ENCODE peak calls at places on chromosome 3, in five cellular contexts. J is body of pancreas, M is hepatocyte, Q is stomach, R is adrenal gland. W is an unnamed sample.

GRCh38 chr3:175288616-175289015 is 429.5 kb downstream of the NAALADL2 start:
- DNase-seq in M (no peak), R (no peak), Q (no peak), J (no peak), W (no peak)

GRCh38 chr3:143063018-143063417 is 56.6 kb upstream of the CHST2 start:
- DNase-seq in M (no peak), J (no peak), Q (no peak), R (no peak), W (no peak)

GRCh38 chr3:45417949-45418847 is 29.8 kb downstream of the LARS2 start:
- DNase-seq in R (no peak), J (no peak), Q (peak), M (no peak), W (no peak)

GRCh38 chr3:112111785-112112402 is 21.2 kb downstream of the GCSAM start:
- DNase-seq in M (peak), R (peak), J (peak), Q (peak), W (peak)

GRCh38 chr3:164533275-164533674 is 545.0 kb downstream of the SI start:
- DNase-seq in R (no peak), Q (no peak), J (no peak), M (no peak), W (no peak)

GRCh38 chr3:42743204-42743995 is 29.7 kb downstream of the CCDC13 start:
- DNase-seq in J (no peak), M (no peak), R (no peak), Q (no peak), W (no peak)

GRCh38 chr3:59713971-59714370 is 664.1 kb upstream of the CFAP20DC start:
- DNase-seq in M (no peak), R (no peak), Q (no peak), J (no peak), W (no peak)

GRCh38 chr3:69250014-69250413 is 127.6 kb upstream of the LMOD3 start:
- DNase-seq in M (peak), J (peak), R (peak), Q (peak), W (no peak)

GRCh38 chr3:188855690-188856089 is 316.1 kb upstream of the TPRG1 start:
- DNase-seq in M (no peak), R (no peak), Q (no peak), J (no peak), W (no peak)

GRCh38 chr3:188854395-188855149 is 317.2 kb upstream of the TPRG1 start:
- DNase-seq in R (no peak), M (no peak), Q (no peak), J (no peak), W (no peak)

GRCh38 chr3:188848947-188849346 is 322.8 kb upstream of the TPRG1 start:
- DNase-seq in R (no peak), J (no peak), M (no peak), Q (no peak), W (no peak)

DNA sequence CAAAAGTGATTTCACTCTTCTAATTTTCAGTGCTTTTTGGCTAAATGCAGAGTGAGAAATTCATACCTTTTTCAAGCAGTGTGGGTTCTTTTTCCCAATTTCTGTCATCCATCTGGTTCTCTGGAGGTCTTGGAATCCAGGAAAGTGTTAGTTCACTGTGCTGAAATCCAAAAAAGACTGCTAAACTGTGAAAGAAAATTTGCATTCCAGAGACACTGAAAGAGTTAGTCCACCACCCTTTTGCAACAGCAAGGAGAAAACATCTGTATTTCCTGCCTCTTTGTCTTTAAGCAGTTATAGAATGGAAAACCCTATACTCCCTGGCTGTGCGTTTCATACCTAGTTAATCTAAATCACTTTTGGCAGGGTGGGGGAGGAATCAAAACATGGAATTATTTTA is 317.9 kb upstream of the TPRG1 start:
- DNase-seq in J (no peak), R (no peak), M (no peak), Q (no peak), W (no peak)
- H3K27ac ChIP-seq in J (no peak), R (peak), M (peak), Q (no peak), W (no peak)

DNA sequence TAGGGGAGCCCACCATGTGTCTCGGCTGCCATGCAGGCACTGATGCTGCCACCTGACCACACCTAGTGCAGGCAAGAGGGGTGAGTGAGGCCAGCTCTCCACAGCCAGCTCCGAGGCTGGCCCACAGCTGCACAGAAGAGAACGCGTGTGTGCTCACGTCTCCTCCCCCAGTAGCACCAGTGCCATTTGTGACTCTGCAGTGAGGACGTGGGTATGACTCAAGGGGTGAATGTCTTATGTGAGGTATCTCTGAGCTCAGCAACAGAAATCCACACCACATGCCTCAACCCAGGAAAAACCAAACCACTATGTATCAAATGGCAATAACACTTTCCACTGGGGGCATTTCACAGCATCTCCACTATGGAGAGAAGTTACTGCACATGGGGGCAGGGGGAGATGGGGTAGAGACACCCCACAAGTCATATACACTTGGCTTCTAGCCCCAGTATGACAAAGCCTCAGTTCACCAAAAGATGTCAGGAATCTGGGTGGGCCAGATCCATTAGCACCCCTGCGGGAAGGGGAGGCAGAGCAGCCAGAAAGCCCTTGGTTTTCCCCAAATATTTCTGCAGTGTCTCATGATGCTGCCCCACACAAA is 87.6 kb downstream of the LRIG1 start:
- DNase-seq in J (no peak), R (no peak), Q (peak), M (no peak), W (no peak)
- TF ChIP-seq CTCF in J (no peak), R (no peak), Q (no peak), M (no peak), W (no peak)

DNA sequence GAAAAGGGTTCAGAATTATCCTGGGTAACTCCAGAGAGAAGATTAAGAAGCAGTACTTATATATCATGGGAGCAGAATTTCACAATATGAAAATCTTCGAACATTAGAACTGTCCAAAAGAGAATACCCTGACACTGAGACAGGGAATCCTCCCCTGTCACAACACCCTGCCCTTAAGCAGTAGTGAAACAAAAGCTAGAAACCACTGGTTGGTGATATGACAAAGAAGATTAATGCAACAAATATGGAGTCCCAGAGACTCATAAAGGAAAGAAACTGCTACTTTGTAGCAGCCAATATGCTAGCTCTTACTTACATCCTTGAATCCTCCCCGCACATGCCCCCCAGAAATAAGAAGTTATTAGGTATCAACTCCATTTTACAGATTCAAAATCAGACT is 18.5 kb downstream of the MIX23 start:
- DNase-seq in R (no peak), Q (no peak), M (no peak), J (no peak), W (no peak)
- H3K27ac ChIP-seq in R (peak), Q (peak), M (peak), J (peak), W (no peak)

DNA sequence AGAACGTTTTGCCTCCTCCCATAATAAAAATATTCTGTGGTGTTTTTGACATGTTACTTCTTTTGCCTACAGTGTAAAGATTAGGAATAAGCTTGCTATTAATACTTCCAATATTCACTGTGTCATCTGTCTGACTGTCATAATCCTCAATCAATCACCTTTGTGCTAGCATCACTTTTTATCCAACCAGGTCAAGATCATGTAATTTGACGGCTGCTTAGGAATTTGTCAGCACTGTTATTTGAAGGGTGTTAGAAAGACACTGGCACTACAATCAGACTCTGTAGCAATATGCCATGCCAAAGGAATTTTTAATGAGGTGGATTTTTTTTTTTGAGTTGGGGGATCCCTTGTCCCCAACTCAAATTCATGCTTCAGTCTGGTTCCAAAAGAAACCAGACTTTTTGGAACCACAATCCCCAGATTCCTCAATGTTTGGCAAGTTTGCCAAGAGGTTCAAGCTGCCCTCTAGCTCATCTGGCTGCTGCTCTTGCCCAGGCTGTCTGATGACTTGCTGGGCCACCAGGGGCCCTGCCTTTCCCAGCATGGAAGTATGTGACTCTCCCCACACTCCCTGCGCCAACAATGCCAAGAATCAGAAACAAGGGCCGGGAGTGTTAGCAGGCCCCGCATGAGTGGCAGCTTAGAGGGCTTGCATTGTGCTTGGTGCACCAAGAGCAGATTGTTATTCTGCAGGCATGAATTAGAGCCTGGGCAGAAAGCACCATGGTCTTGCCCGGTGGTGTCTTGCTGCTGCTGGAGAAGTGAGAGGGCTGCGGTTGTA is 58.6 kb upstream of the TSC22D2 start:
- DNase-seq in M (no peak), Q (no peak), R (no peak), J (no peak), W (peak)
- TF ChIP-seq CTCF in M (no peak), Q (no peak), R (no peak), J (no peak), W (no peak)

DNA sequence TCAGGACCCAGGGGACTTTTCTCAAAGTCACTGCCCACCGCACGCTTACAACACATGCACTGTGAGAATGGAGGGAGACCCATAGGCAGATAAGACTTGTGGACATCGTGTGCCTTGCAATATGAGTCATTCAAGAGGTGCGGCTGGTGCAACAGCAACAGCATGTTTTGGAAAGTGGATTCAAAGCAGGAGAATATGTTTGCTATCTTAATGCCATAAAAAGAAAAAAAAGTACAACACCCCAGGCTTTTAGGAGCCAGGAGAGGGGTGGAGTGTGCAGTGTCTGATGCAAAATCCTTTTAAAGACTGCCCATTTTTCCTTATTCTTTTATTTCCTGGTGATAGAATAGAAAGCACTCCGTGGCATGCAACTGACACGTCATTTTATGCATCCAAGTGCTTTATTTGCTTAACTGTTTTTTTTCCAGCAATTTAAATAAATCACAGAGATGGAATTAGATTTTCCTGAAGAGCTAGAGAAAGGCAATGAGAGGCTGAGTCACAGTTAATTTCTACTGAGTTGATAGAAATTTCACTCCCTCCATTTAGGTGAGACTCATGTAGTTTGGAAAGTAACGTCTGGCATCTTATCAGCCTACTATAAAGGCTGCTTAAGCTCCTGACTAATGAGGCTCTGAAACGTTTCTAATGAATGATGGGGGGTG is 96.3 kb downstream of the NSUN3 start:
- DNase-seq in J (no peak), Q (no peak), M (peak), R (no peak), W (no peak)
- H3K27ac ChIP-seq in J (no peak), Q (no peak), M (peak), R (no peak), W (no peak)

GRCh38 chr3:137787520-137787919 is 23.4 kb downstream of the SOX14 start:
- DNase-seq in Q (no peak), R (no peak), J (no peak), M (no peak), W (no peak)

GRCh38 chr3:137796993-137797392 is 32.9 kb downstream of the SOX14 start:
- DNase-seq in M (no peak), Q (no peak), R (no peak), J (no peak), W (no peak)

DNA sequence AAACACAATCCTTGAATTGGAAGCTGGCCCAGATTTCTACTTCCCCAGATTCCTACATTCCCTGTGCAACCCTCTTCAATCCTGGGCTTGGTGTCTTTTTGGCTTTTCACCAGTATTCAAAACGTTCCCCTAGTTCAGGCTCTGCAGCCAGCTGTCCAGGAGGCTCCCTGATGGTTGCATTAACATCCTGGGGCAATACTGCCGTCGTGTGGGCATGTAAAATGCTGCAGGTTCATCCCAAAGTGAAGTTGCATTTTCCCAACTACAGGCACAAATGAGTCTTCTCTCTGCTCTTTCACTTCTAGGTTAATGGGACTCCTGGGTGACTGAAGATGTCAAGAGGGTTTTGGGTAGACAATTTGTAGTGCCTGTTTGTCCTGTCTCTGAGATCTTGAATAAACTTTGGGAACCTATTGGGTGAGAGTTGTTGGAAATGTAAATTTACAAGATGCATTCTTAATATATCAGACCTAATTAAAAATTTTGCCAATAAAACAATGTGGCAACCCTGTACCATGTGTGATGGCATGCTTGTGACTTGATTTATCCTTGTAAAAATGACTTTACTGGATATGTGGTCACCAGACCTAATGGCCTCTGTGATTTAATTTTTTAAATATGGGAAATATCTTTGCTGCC is 28.6 kb downstream of the SOX14 start:
- DNase-seq in M (peak), R (no peak), J (peak), Q (no peak), W (peak)
- TF ChIP-seq CTCF in M (peak), R (peak), J (peak), Q (peak), W (peak)

DNA sequence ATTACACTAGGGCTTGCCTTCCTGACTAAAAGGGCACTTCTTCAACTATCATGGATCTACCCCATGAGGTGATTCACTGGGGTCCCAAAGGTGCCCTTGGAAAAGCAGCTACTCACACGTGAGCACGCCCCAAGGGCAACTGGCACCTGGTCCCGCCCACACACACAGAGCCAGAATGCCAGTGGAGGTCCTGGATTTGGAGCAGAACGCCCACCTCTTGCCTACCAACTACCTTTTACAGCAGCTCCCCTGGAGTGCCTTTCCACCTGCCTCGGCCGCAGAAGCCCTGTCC is 1.8 kb upstream of the CTDSPL start:
- DNase-seq in R (no peak), M (no peak), Q (no peak), J (no peak), W (no peak)
- H3K27ac ChIP-seq in R (peak), M (peak), Q (peak), J (peak), W (peak)

DNA sequence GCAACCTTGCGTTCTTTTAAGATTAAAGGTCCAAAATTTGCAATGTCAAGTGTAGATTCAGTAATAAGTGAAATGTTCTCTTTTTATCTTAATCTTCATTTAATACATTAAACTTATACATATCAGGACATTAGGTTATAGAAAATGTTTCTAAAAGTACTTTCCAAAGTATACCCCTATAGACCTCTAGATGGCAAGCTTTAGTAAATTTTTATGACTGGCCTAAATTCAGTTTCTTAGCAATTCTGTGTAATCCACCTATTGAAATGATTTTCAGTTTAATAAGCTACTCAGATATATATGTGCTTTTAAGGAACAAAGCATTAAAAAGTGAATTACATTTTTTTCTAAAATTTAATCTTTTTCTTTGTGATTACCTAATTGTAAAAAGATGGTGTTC is 342.2 kb downstream of the GBE1 start:
- DNase-seq in J (no peak), M (peak), R (no peak), Q (no peak), W (no peak)
- TF ChIP-seq CTCF in J (no peak), M (peak), R (peak), Q (no peak), W (no peak)

DNA sequence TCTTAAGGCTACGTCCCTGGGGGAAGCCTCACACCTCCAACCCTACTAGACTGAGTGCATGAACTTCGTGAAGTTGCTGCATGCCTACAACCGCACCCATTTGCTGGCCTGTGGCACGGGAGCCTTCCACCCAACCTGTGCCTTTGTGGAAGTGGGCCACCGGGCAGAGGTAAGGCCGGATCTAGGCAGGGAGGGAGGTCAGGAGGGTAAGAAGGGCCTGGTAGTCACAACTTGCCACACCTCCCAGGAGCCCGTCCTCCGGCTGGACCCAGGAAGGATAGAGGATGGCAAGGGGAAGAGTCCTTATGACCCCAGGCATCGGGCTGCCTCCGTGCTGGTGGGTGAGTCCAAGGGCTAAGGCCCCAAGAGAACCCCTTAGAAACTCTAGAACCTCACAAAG is 1.9 kb downstream of the SEMA3B start:
- DNase-seq in Q (no peak), M (no peak), R (no peak), J (no peak), W (no peak)
- H3K27ac ChIP-seq in Q (peak), M (peak), R (peak), J (peak), W (no peak)

DNA sequence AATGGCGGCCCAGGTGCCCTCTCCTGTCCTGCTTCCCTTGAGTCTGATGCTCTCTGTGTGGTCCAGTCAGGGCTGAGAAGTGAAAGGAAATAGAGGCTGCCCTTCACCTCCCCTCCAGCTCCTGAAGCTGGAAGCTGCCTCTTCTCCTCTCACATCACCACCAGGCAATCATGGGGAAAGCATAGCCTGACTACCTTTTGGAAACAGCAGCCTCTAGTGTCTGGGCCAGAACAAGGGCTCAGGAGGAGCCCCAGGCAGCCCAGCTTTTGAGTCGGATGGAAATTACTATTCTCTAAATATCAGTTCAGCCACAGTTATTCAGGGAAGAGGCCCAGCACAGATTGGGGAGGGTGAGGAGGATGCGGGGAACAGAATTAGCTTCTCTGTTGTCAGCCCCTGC is 43.3 kb upstream of the CCDC174 start:
- DNase-seq in M (no peak), Q (no peak), J (no peak), R (no peak), W (no peak)
- TF ChIP-seq CTCF in M (no peak), Q (no peak), J (no peak), R (no peak), W (no peak)